ENCODE peak calls at places on chromosomes 2 and 18, in four cellular contexts. W is skeletal muscle cell, E is body of pancreas, S is H9. X is an unnamed sample.

GRCh38 chr2:170715062-170715931 is at the start of gene SP5:
- DNase-seq in W (no peak), E (peak), S (peak), X (peak)

GRCh38 chr18:13264986-13265900 is 46.7 kb downstream of the LDLRAD4 start:
- DNase-seq in W (no peak), E (no peak), S (no peak), X (no peak)

GRCh38 chr2:218027426-218028188 is 24.8 kb upstream of the TNS1 start:
- DNase-seq in W (no peak), E (no peak), S (peak), X (no peak)

GRCh38 chr2:199261221-199261620 is 196.5 kb downstream of the SATB2 start:
- DNase-seq in W (peak), E (no peak), S (no peak), X (no peak)

GRCh38 chr2:131115752-131116151 is 10.6 kb downstream of the PLEKHB2 start:
- DNase-seq in W (no peak), E (no peak), S (no peak), X (no peak)

GRCh38 chr2:240128608-240129144 is 7.4 kb downstream of the COPS9 start:
- DNase-seq in W (no peak), E (no peak), S (peak), X (no peak)

GRCh38 chr2:12119841-12120240 is 373.4 kb downstream of the LPIN1 start:
- DNase-seq in W (peak), E (no peak), S (no peak), X (no peak)

GRCh38 chr2:158753561-158754302 is 41.4 kb upstream of the DAPL1 start:
- DNase-seq in W (no peak), E (peak), S (peak), X (no peak)

GRCh38 chr18:70659026-70659726 is 370.3 kb downstream of the SOCS6 start:
- DNase-seq in W (no peak), E (no peak), S (no peak), X (no peak)

GRCh38 chr2:126720031-126720368 is 64.0 kb downstream of the GYPC start:
- DNase-seq in W (no peak), E (no peak), S (no peak), X (no peak)

GRCh38 chr2:85926931-85927527 is 38.2 kb upstream of the ST3GAL5 start:
- DNase-seq in W (no peak), E (no peak), S (no peak), X (no peak)

GRCh38 chr2:27857417-27858172 is 32.6 kb downstream of the RBKS start:
- DNase-seq in W (no peak), E (no peak), S (no peak), X (no peak)

GRCh38 chr2:240670402-240670801 is 12.3 kb downstream of the AQP12B start:
- DNase-seq in W (no peak), E (no peak), S (no peak), X (no peak)

GRCh38 chr2:215784371-215784783 is 229.0 kb downstream of the MREG start:
- DNase-seq in W (peak), E (no peak), S (no peak), X (no peak)

GRCh38 chr2:122955761-122956160 is 1069.3 kb upstream of the CNTNAP5 start:
- DNase-seq in W (no peak), E (no peak), S (no peak), X (no peak)

GRCh38 chr18:10562773-10563160 is 36.9 kb downstream of the NAPG start:
- DNase-seq in W (no peak), E (no peak), S (no peak), X (no peak)

GRCh38 chr2:17104454-17104853 is 413.8 kb downstream of the RAD51AP2 start:
- DNase-seq in W (peak), E (no peak), S (no peak), X (no peak)

GRCh38 chr2:71889991-71890684 is 257.5 kb downstream of the CYP26B1 start:
- DNase-seq in W (peak), E (no peak), S (no peak), X (no peak)

GRCh38 chr2:241854342-241855244 is 4.1 kb downstream of the PDCD1 start:
- DNase-seq in W (no peak), E (no peak), S (no peak), X (no peak)

GRCh38 chr2:171824086-171824485 is 70.0 kb downstream of the SLC25A12 start:
- DNase-seq in W (peak), E (no peak), S (no peak), X (no peak)

GRCh38 chr2:66775730-66776422 is 341.0 kb downstream of the MEIS1 start:
- DNase-seq in W (no peak), E (peak), S (no peak), X (no peak)

GRCh38 chr2:233602076-233602475 is 15.4 kb upstream of the UGT1A8 start:
- DNase-seq in W (no peak), E (no peak), S (no peak), X (no peak)